ENCODE peak calls at places on chromosomes 4 and X, in nine cellular contexts. A is heart left ventricle, P is tibial nerve, L is sigmoid colon, Z is ovary, W is Peyer's patch, B is A549, O is right lobe of liver, M is endothelial cell of umbilical vein. G is an unnamed sample.

GRCh38 chr4:73901031-73901430 is 31.8 kb downstream of the CXCL1 start:
- DNase-seq in A (no peak), P (no peak), L (no peak), Z (no peak), W (no peak), B (no peak), O (no peak), M (no peak), G (no peak)

GRCh38 chr4:151860561-151861093 is 99.8 kb upstream of the GATB start:
- DNase-seq in A (no peak), P (no peak), L (no peak), Z (no peak), W (no peak), B (no peak), O (no peak), M (no peak), G (no peak)

GRCh38 chr4:3030551-3031356 is 43.6 kb downstream of the HTT-AS start:
- DNase-seq in A (no peak), P (no peak), L (no peak), Z (no peak), W (no peak), B (no peak), O (no peak), M (no peak), G (no peak)

GRCh38 chr4:184455299-184455698 is 19.1 kb downstream of the IRF2 start:
- DNase-seq in A (no peak), P (no peak), L (no peak), Z (no peak), W (no peak), B (no peak), O (no peak), M (no peak), G (no peak)

GRCh38 chrX:151396827-151397740 is at the start of gene VMA21:
- DNase-seq in A (peak), P (peak), L (peak), Z (peak), W (peak), B (peak), O (peak), M (peak), G (peak)

GRCh38 chrX:135977611-135978010 is 3.8 kb upstream of the MMGT1 start:
- DNase-seq in A (no peak), P (no peak), L (no peak), Z (no peak), W (no peak), B (peak), O (no peak), M (no peak), G (no peak)

GRCh38 chrX:19410259-19410658 is 66.5 kb downstream of the PDHA1 start:
- DNase-seq in A (no peak), P (no peak), L (no peak), Z (no peak), W (no peak), B (peak), O (no peak), M (no peak), G (no peak)

GRCh38 chr4:134201216-134202098 is at the start of gene PABPC4L:
- DNase-seq in A (peak), P (no peak), L (peak), Z (peak), W (peak), B (peak), O (peak), M (peak), G (no peak)

GRCh38 chr4:85741921-85742591 is 267.1 kb downstream of the ARHGAP24 start:
- DNase-seq in A (peak), P (no peak), L (peak), Z (no peak), W (no peak), B (no peak), O (peak), M (no peak), G (no peak)

GRCh38 chr4:84146300-84146942 is 352.7 kb downstream of the NKX6-1 start:
- DNase-seq in A (no peak), P (no peak), L (no peak), Z (no peak), W (no peak), B (no peak), O (no peak), M (no peak), G (no peak)

GRCh38 chr4:47213971-47214370 is 182.6 kb downstream of the GABRB1 start:
- DNase-seq in A (no peak), P (no peak), L (no peak), Z (no peak), W (no peak), B (no peak), O (no peak), M (no peak), G (no peak)

GRCh38 chrX:129754266-129755024 is 15.7 kb downstream of the XPNPEP2 start:
- DNase-seq in A (no peak), P (no peak), L (no peak), Z (no peak), W (no peak), B (no peak), O (no peak), M (peak), G (no peak)

GRCh38 chrX:106875151-106875550 is 28.0 kb downstream of the RIPPLY1 start:
- DNase-seq in A (no peak), P (no peak), L (no peak), Z (no peak), W (no peak), B (no peak), O (no peak), M (no peak), G (no peak)

GRCh38 chr4:99028187-99028586 is 32.7 kb downstream of the METAP1 start:
- DNase-seq in A (no peak), P (no peak), L (no peak), Z (no peak), W (no peak), B (no peak), O (no peak), M (no peak), G (no peak)

GRCh38 chrX:131762802-131763234 is 218.9 kb downstream of the OR13H1 start:
- DNase-seq in A (peak), P (no peak), L (peak), Z (peak), W (no peak), B (peak), O (no peak), M (no peak), G (no peak)

GRCh38 chr4:41129936-41130440 is 84.4 kb downstream of the APBB2 start:
- DNase-seq in A (no peak), P (no peak), L (no peak), Z (no peak), W (no peak), B (no peak), O (no peak), M (no peak), G (no peak)

GRCh38 chr4:76950846-76951321 is 1.3 kb downstream of the SEPTIN11 start:
- DNase-seq in A (peak), P (no peak), L (no peak), Z (no peak), W (peak), B (no peak), O (peak), M (peak), G (no peak)

GRCh38 chr4:52588097-52588496 is 71.0 kb downstream of the USP46 start:
- DNase-seq in A (no peak), P (no peak), L (no peak), Z (peak), W (no peak), B (peak), O (peak), M (peak), G (no peak)

GRCh38 chrX:102978594-102978993 is 41.5 kb downstream of the RAB40AL start:
- DNase-seq in A (no peak), P (no peak), L (no peak), Z (no peak), W (no peak), B (no peak), O (no peak), M (no peak), G (no peak)

GRCh38 chr4:47071863-47072441 is 40.6 kb downstream of the GABRB1 start:
- DNase-seq in A (no peak), P (no peak), L (no peak), Z (no peak), W (no peak), B (no peak), O (no peak), M (peak), G (no peak)

GRCh38 chr4:138572007-138572406 is 329.9 kb upstream of the SLC7A11 start:
- DNase-seq in A (no peak), P (no peak), L (no peak), Z (no peak), W (no peak), B (peak), O (no peak), M (peak), G (no peak)

GRCh38 chr4:46445689-46446339 is 55.9 kb upstream of the GABRA2 start:
- DNase-seq in A (no peak), P (no peak), L (no peak), Z (no peak), W (no peak), B (no peak), O (no peak), M (no peak), G (no peak)

GRCh38 chr4:38870098-38870850 is 2.7 kb downstream of the FAM114A1 start:
- DNase-seq in A (no peak), P (no peak), L (peak), Z (no peak), W (no peak), B (no peak), O (no peak), M (no peak), G (no peak)

GRCh38 chr4:13538427-13538973 is 5.8 kb downstream of the NKX3-2 start:
- DNase-seq in A (no peak), P (no peak), L (peak), Z (no peak), W (no peak), B (no peak), O (no peak), M (no peak), G (no peak)

GRCh38 chrX:136608295-136608933 is 39.5 kb upstream of the CD40LG start:
- DNase-seq in A (peak), P (peak), L (peak), Z (peak), W (peak), B (peak), O (peak), M (peak), G (no peak)

GRCh38 chr4:13240066-13240465 is 244.1 kb downstream of the RAB28 start:
- DNase-seq in A (no peak), P (no peak), L (no peak), Z (no peak), W (no peak), B (no peak), O (no peak), M (no peak), G (no peak)

GRCh38 chrX:2423293-2423692 is 77.5 kb downstream of the DHRSX start:
- DNase-seq in A (no peak), P (no peak), L (no peak), Z (no peak), W (no peak), B (no peak), O (no peak), M (no peak), G (no peak)

GRCh38 chrX:19212037-19212436 is 89.8 kb upstream of the ADGRG2 start:
- DNase-seq in A (no peak), P (no peak), L (no peak), Z (no peak), W (no peak), B (no peak), O (no peak), M (no peak), G (no peak)

DNA sequence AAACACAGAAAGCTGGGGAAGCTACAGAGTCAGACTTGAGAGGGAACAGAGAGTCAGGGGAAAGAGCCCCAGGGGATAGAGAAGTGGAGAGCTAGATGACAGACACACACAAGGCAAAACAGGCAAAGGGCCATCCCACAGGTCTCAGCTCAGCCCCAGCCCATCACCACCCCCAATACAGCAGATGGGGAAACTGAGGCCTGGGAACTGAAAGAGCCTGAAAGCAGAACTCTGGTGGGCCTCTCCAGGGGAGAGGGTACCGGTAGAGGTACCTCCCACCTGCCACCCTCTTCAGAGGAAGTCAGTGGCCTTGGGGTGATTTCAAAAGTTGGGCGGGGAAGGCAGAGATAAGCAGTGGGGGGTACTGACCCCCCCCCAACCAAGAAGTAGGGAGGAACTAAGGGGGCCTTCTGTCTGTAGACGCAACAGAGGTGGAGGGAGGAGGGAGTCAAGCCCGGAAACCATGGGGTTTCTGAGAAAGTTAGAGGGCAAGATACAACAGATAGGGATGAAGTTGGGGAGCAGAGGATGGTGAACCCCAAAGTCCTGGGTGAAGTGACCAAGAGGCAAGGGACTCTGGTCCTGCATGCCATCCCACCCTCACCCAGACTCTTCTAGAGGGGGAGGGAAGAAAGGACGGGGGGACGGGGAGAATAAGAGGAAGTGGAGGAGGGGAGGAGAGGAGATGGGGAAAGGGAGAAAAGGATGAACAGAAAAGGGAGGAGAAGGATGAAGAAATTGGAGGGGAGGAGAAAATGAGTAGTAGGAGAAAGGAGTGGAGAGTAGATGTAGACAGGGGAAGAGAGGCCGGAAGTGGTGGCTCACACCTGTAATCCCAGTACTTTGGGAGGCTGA is 3.2 kb downstream of the GATA1 start:
- DNase-seq in A (no peak), P (no peak), L (no peak), Z (no peak), W (no peak), B (no peak), O (no peak), M (no peak), G (no peak)
- TF ChIP-seq POLR2A in A (no peak), P (no peak), L (no peak), Z (no peak), W (no peak), B (no peak), O (no peak), M (no peak), G (no peak)

GRCh38 chr4:37584087-37584486 is 102.1 kb downstream of the RELL1 start:
- DNase-seq in A (no peak), P (no peak), L (no peak), Z (no peak), W (peak), B (no peak), O (no peak), M (no peak), G (no peak)
- TF ChIP-seq POLR2A in A (no peak), P (no peak), L (no peak), Z (no peak), W (peak), B (no peak), O (no peak), M (no peak), G (no peak)

GRCh38 chrX:23228454-23228853 is 106.2 kb upstream of the PTCHD1 start:
- DNase-seq in A (no peak), P (no peak), L (no peak), Z (no peak), W (no peak), B (no peak), O (no peak), M (no peak), G (no peak)
- TF ChIP-seq POLR2A in A (no peak), P (no peak), L (no peak), Z (no peak), W (no peak), B (no peak), O (no peak), M (no peak), G (no peak)

GRCh38 chr4:109708435-109708834 is 5.2 kb upstream of the CASP6 start:
- DNase-seq in A (no peak), P (no peak), L (no peak), Z (no peak), W (no peak), B (no peak), O (no peak), M (peak), G (no peak)

GRCh38 chr4:109701566-109702399 is 1.5 kb downstream of the CASP6 start:
- DNase-seq in A (no peak), P (no peak), L (no peak), Z (no peak), W (peak), B (no peak), O (no peak), M (peak), G (no peak)

GRCh38 chr4:109699553-109700225 is 3.6 kb downstream of the CASP6 start:
- DNase-seq in A (no peak), P (no peak), L (no peak), Z (no peak), W (peak), B (no peak), O (no peak), M (no peak), G (no peak)

GRCh38 chr4:109703664-109704351 is 563 bp upstream of the CASP6 start:
- DNase-seq in A (no peak), P (no peak), L (no peak), Z (no peak), W (no peak), B (no peak), O (no peak), M (peak), G (no peak)

GRCh38 chr4:109702950-109703663 is at the start of gene CASP6:
- DNase-seq in A (peak), P (peak), L (peak), Z (peak), W (peak), B (peak), O (peak), M (peak), G (peak)
- TF ChIP-seq POLR2A in A (peak), P (peak), L (no peak), Z (no peak), W (peak), B (peak), O (peak), M (peak), G (no peak)

DNA sequence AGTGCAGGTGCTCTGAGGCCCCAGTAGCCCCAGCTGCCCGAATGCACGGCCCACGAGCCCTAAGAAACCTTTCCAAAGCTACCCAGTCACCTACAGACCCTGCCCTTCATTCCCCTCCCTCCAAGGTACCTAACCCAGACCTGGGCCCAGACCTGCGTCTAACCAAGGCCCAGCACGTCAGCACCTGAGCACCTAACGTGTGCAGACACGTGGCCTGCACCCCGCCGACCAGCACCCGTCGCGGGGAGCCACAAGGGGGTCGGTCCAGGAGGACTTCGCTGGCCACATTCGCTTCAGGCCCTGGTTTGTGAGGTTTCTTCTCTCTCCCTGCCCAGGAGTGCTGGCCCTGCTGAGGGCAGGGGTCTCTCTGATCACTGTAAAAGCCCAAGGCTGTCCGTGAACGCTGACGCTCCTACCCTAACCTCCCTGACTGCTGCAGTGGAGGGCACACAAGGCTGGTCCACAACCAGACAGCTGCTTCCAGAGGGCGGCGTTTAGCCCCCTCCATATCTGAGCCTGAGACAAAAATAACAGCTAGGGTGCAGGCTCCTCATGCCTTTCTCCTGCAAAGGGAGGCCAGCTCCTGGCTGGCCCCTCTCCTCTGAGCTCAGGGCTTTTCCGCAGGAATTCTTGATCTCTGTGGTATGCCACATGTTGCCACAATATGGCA is 31.8 kb downstream of the WDR1 start:
- DNase-seq in A (no peak), P (no peak), L (peak), Z (peak), W (peak), B (no peak), O (peak), M (no peak), G (no peak)
- TF ChIP-seq POLR2A in A (no peak), P (no peak), L (no peak), Z (no peak), W (no peak), B (no peak), O (no peak), M (no peak), G (no peak)

GRCh38 chr4:157075811-157076577 is at the start of gene GLRB:
- DNase-seq in A (peak), P (no peak), L (peak), Z (peak), W (peak), B (peak), O (peak), M (peak), G (no peak)
- TF ChIP-seq POLR2A in A (no peak), P (no peak), L (no peak), Z (no peak), W (no peak), B (peak), O (no peak), M (no peak), G (no peak)

GRCh38 chr4:145481164-145481941 is at the start of gene SMAD1:
- DNase-seq in A (peak), P (peak), L (peak), Z (peak), W (peak), B (peak), O (peak), M (peak), G (peak)
- TF ChIP-seq POLR2A in A (peak), P (peak), L (no peak), Z (peak), W (peak), B (peak), O (peak), M (peak), G (no peak)

DNA sequence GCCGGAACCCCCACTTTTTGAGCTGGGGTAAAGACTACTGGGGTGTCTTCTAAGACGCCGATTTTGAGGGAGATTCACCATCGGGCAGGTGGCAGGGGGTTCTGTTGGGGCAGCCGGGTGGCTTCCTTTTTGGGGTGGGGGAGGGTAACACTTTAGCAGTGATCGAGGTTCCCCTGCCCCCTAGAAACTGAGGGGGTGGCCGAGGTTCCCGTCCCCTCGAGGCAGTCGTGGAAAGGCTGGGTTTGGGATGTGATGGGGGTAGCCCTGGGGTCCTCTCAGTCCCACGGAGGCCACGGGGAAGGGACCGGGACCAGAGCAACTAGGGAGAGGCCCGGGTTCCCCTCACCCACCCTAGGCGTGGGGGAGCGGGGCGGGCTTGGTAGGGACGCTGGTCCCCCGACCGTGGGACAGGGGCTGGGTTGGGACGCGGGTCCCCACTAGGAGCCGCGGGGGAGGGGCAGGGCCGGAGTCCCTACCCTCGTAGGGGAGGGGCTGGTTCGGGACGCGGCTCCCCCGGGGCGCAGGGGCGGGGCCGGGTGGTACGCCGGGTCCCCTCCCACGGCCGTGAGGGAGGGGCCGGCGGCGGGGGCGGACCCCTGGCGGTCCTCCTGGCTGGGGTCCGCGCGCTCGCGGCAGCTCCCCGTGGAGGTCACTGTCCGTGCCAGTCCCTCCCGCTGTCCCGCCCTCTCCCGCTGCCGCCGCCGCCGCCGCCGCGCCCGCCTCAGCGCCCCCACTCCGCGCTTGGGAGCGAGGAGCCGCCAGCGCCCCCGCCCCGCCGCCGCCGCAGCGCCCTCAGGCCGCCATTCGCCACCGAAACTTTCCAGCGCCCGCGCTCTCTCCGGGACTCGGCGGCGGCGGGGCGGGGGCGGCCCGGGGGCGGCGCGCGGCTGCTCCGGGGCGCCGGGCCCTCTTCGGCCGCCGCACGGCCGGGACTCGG is at the start of gene TBL1X:
- DNase-seq in A (peak), P (no peak), L (peak), Z (peak), W (peak), B (peak), O (peak), M (peak), G (no peak)
- TF ChIP-seq POLR2A in A (peak), P (no peak), L (no peak), Z (no peak), W (no peak), B (no peak), O (peak), M (no peak), G (no peak)